ENCODE peak calls at places on chromosomes 16 and 17, in eight cellular contexts. One of them, this sample, is unnamed.

GRCh38 chr16:55478827-55479559 is at the start of gene MMP2:
- DNase-seq in body of pancreas: peak; percentile 43
- DNase-seq in transverse colon: peak; percentile 45
- DNase-seq in prostate gland: no peak
- DNase-seq in SK-N-SH: peak; percentile 96
- DNase-seq in A549: no peak
- DNase-seq in neuronal stem cell: peak; percentile 69
- DNase-seq in CD8-positive, alpha-beta T cell: no peak
- DNase-seq in this sample: peak; percentile 88

GRCh38 chr17:80032614-80033171 is 3.0 kb downstream of the TBC1D16 start:
- DNase-seq in body of pancreas: no peak
- DNase-seq in CD8-positive, alpha-beta T cell: no peak
- DNase-seq in transverse colon: no peak
- DNase-seq in neuronal stem cell: no peak
- DNase-seq in A549: no peak
- DNase-seq in SK-N-SH: peak; percentile 73
- DNase-seq in prostate gland: no peak
- DNase-seq in this sample: no peak

GRCh38 chr16:85556456-85557082 is 56.6 kb upstream of the GSE1 start:
- DNase-seq in neuronal stem cell: no peak
- DNase-seq in SK-N-SH: peak; percentile 77
- DNase-seq in body of pancreas: peak; percentile 73
- DNase-seq in A549: peak; percentile 16
- DNase-seq in transverse colon: peak; percentile 72
- DNase-seq in CD8-positive, alpha-beta T cell: peak; percentile 73
- DNase-seq in prostate gland: peak; percentile 36
- DNase-seq in this sample: peak; percentile 68

GRCh38 chr16:55773859-55774549 is 58.9 kb downstream of the CES1 start:
- DNase-seq in A549: peak; percentile 38
- DNase-seq in neuronal stem cell: no peak
- DNase-seq in CD8-positive, alpha-beta T cell: no peak
- DNase-seq in transverse colon: no peak
- DNase-seq in body of pancreas: no peak
- DNase-seq in SK-N-SH: no peak
- DNase-seq in prostate gland: no peak
- DNase-seq in this sample: no peak

GRCh38 chr16:68902376-68903345 is 59.3 kb downstream of the TANGO6 start:
- DNase-seq in transverse colon: peak; percentile 50
- DNase-seq in body of pancreas: peak; percentile 67
- DNase-seq in SK-N-SH: peak; percentile 55
- DNase-seq in CD8-positive, alpha-beta T cell: no peak
- DNase-seq in prostate gland: peak; percentile 56
- DNase-seq in neuronal stem cell: peak; percentile 55
- DNase-seq in A549: peak; percentile 68
- DNase-seq in this sample: peak; percentile 7

GRCh38 chr17:50221500-50222480 is 20.4 kb upstream of the COL1A1 start:
- DNase-seq in A549: no peak
- DNase-seq in transverse colon: no peak
- DNase-seq in body of pancreas: no peak
- DNase-seq in SK-N-SH: no peak
- DNase-seq in neuronal stem cell: no peak
- DNase-seq in CD8-positive, alpha-beta T cell: no peak
- DNase-seq in prostate gland: no peak
- DNase-seq in this sample: no peak

GRCh38 chr16:88596477-88596876 is 26.3 kb downstream of the ZC3H18 start:
- DNase-seq in prostate gland: no peak
- DNase-seq in A549: no peak
- DNase-seq in neuronal stem cell: no peak
- DNase-seq in CD8-positive, alpha-beta T cell: no peak
- DNase-seq in body of pancreas: no peak
- DNase-seq in SK-N-SH: no peak
- DNase-seq in transverse colon: no peak
- DNase-seq in this sample: peak; percentile 11

GRCh38 chr16:68665501-68665900 is 20.4 kb downstream of the CDH3 start:
- DNase-seq in prostate gland: no peak
- DNase-seq in CD8-positive, alpha-beta T cell: no peak
- DNase-seq in A549: no peak
- DNase-seq in body of pancreas: no peak
- DNase-seq in transverse colon: no peak
- DNase-seq in SK-N-SH: no peak
- DNase-seq in neuronal stem cell: no peak
- DNase-seq in this sample: no peak

GRCh38 chr17:66570353-66571195 is 264.3 kb upstream of the CACNG5 start:
- DNase-seq in neuronal stem cell: no peak
- DNase-seq in SK-N-SH: no peak
- DNase-seq in body of pancreas: no peak
- DNase-seq in prostate gland: peak; percentile 24
- DNase-seq in transverse colon: no peak
- DNase-seq in CD8-positive, alpha-beta T cell: no peak
- DNase-seq in A549: no peak
- DNase-seq in this sample: no peak

GRCh38 chr16:29963021-29963743 is 1.3 kb downstream of the TMEM219 start:
- DNase-seq in prostate gland: no peak
- DNase-seq in CD8-positive, alpha-beta T cell: no peak
- DNase-seq in neuronal stem cell: no peak
- DNase-seq in transverse colon: no peak
- DNase-seq in body of pancreas: no peak
- DNase-seq in A549: no peak
- DNase-seq in SK-N-SH: no peak
- DNase-seq in this sample: no peak

GRCh38 chr17:46916211-46916610 is 6.7 kb upstream of the GOSR2 start:
- DNase-seq in prostate gland: no peak
- DNase-seq in A549: no peak
- DNase-seq in SK-N-SH: no peak
- DNase-seq in neuronal stem cell: no peak
- DNase-seq in body of pancreas: no peak
- DNase-seq in transverse colon: no peak
- DNase-seq in CD8-positive, alpha-beta T cell: no peak
- DNase-seq in this sample: no peak

GRCh38 chr16:56662357-56663354 is 4.9 kb downstream of the MT1F start:
- DNase-seq in A549: no peak
- DNase-seq in neuronal stem cell: no peak
- DNase-seq in prostate gland: no peak
- DNase-seq in CD8-positive, alpha-beta T cell: peak; percentile 61
- DNase-seq in transverse colon: no peak
- DNase-seq in SK-N-SH: no peak
- DNase-seq in body of pancreas: no peak
- DNase-seq in this sample: no peak

GRCh38 chr17:73007447-73007846 is 85.0 kb downstream of the SLC39A11 start:
- DNase-seq in transverse colon: peak; percentile 23
- DNase-seq in A549: no peak
- DNase-seq in body of pancreas: peak; percentile 75
- DNase-seq in neuronal stem cell: no peak
- DNase-seq in CD8-positive, alpha-beta T cell: no peak
- DNase-seq in SK-N-SH: no peak
- DNase-seq in prostate gland: no peak
- DNase-seq in this sample: peak; percentile 38

GRCh38 chr17:7767425-7768021 is 50.0 kb downstream of the DNAH2 start:
- DNase-seq in A549: no peak
- DNase-seq in SK-N-SH: no peak
- DNase-seq in prostate gland: no peak
- DNase-seq in neuronal stem cell: no peak
- DNase-seq in transverse colon: no peak
- DNase-seq in body of pancreas: peak; percentile 66
- DNase-seq in CD8-positive, alpha-beta T cell: no peak
- DNase-seq in this sample: no peak

GRCh38 chr16:69503244-69503643 is 62.5 kb upstream of the NFAT5 start:
- DNase-seq in CD8-positive, alpha-beta T cell: no peak
- DNase-seq in body of pancreas: no peak
- DNase-seq in A549: no peak
- DNase-seq in neuronal stem cell: no peak
- DNase-seq in prostate gland: no peak
- DNase-seq in transverse colon: no peak
- DNase-seq in SK-N-SH: no peak
- DNase-seq in this sample: no peak

GRCh38 chr17:75315541-75316243 is 26.5 kb upstream of the SLC25A19 start:
- DNase-seq in A549: no peak
- DNase-seq in body of pancreas: no peak
- DNase-seq in SK-N-SH: no peak
- DNase-seq in CD8-positive, alpha-beta T cell: no peak
- DNase-seq in neuronal stem cell: no peak
- DNase-seq in transverse colon: no peak
- DNase-seq in prostate gland: no peak
- DNase-seq in this sample: no peak

GRCh38 chr17:82244413-82245140 is 15.7 kb downstream of the SLC16A3 start:
- DNase-seq in SK-N-SH: peak; percentile 78
- DNase-seq in A549: peak; percentile 69
- DNase-seq in transverse colon: peak; percentile 34
- DNase-seq in CD8-positive, alpha-beta T cell: no peak
- DNase-seq in prostate gland: no peak
- DNase-seq in body of pancreas: no peak
- DNase-seq in neuronal stem cell: no peak
- DNase-seq in this sample: no peak

GRCh38 chr16:79972053-79972704 is 371.6 kb upstream of the MAF start:
- DNase-seq in transverse colon: no peak
- DNase-seq in A549: peak; percentile 29
- DNase-seq in neuronal stem cell: no peak
- DNase-seq in body of pancreas: no peak
- DNase-seq in CD8-positive, alpha-beta T cell: no peak
- DNase-seq in SK-N-SH: no peak
- DNase-seq in prostate gland: no peak
- DNase-seq in this sample: no peak

GRCh38 chr17:2695961-2696760 is 15.4 kb downstream of the CLUH start:
- DNase-seq in A549: no peak
- DNase-seq in prostate gland: no peak
- DNase-seq in body of pancreas: no peak
- DNase-seq in transverse colon: peak; percentile 3
- DNase-seq in CD8-positive, alpha-beta T cell: no peak
- DNase-seq in SK-N-SH: peak; percentile 32
- DNase-seq in neuronal stem cell: no peak
- DNase-seq in this sample: peak; percentile 17

GRCh38 chr17:71828182-71828596 is 292.6 kb upstream of the SOX9 start:
- DNase-seq in A549: no peak
- DNase-seq in body of pancreas: no peak
- DNase-seq in CD8-positive, alpha-beta T cell: no peak
- DNase-seq in transverse colon: no peak
- DNase-seq in prostate gland: no peak
- DNase-seq in neuronal stem cell: peak; percentile 97
- DNase-seq in SK-N-SH: peak; percentile 58
- DNase-seq in this sample: no peak

GRCh38 chr16:10949424-10949970 is 5.1 kb downstream of the CLEC16A start:
- DNase-seq in neuronal stem cell: no peak
- DNase-seq in A549: peak; percentile 42
- DNase-seq in transverse colon: peak; percentile 28
- DNase-seq in prostate gland: no peak
- DNase-seq in SK-N-SH: no peak
- DNase-seq in CD8-positive, alpha-beta T cell: no peak
- DNase-seq in body of pancreas: peak; percentile 26
- DNase-seq in this sample: no peak

GRCh38 chr16:4966736-4967453 is 8.8 kb downstream of the SEC14L5 start:
- DNase-seq in neuronal stem cell: no peak
- DNase-seq in SK-N-SH: no peak
- DNase-seq in A549: no peak
- DNase-seq in transverse colon: no peak
- DNase-seq in CD8-positive, alpha-beta T cell: no peak
- DNase-seq in prostate gland: no peak
- DNase-seq in body of pancreas: no peak
- DNase-seq in this sample: no peak
- H3K27ac ChIP-seq in neuronal stem cell: no peak overlapping the region
- H3K27ac ChIP-seq in SK-N-SH: no peak overlapping the region
- H3K27ac ChIP-seq in A549: no peak overlapping the region
- H3K27ac ChIP-seq in transverse colon: no peak overlapping the region
- H3K27ac ChIP-seq in CD8-positive, alpha-beta T cell: no peak overlapping the region
- H3K27ac ChIP-seq in prostate gland: no peak overlapping the region
- H3K27ac ChIP-seq in body of pancreas: no peak overlapping the region
- H3K27ac ChIP-seq in this sample: no peak overlapping the region

DNA sequence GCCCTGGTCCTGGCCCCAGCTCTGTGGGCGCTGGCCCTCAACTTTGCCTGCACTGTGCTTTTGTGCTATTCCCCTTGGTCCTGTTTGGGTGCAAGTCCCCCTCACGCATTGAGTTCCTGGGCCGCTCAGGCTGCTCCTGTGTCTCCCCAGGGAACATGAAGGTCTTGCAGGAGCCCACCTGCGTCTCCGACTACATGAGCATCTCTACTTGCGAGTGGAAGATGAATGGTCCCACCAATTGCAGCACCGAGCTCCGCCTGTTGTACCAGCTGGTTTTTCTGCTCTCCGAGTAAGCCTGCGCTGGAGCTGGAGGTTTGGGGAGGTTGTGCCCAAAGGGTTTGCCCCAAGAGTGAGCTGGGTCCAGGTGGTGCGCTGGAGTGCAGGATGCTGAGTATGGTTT is 28.2 kb downstream of the IL4R start:
- DNase-seq in body of pancreas: no peak
- DNase-seq in prostate gland: no peak
- DNase-seq in transverse colon: no peak
- DNase-seq in SK-N-SH: no peak
- DNase-seq in CD8-positive, alpha-beta T cell: no peak
- DNase-seq in neuronal stem cell: no peak
- DNase-seq in A549: no peak
- DNase-seq in this sample: no peak
- H3K4me1 ChIP-seq in body of pancreas: no peaks in the 10 kb centered on the region
- H3K4me1 ChIP-seq in prostate gland: no peaks in the 10 kb centered on the region
- H3K4me1 ChIP-seq in transverse colon: no peaks in the 10 kb centered on the region
- H3K4me1 ChIP-seq in SK-N-SH: no peaks in the 10 kb centered on the region
- H3K4me1 ChIP-seq in CD8-positive, alpha-beta T cell: no peaks in the 10 kb centered on the region
- H3K4me1 ChIP-seq in neuronal stem cell: peaks cover 6% of the 10 kb centered on the region
- H3K4me1 ChIP-seq in A549: no peaks in the 10 kb centered on the region
- H3K4me1 ChIP-seq in this sample: no peaks in the 10 kb centered on the region

GRCh38 chr17:1588781-1589585 is 26.4 kb upstream of the PITPNA start:
- DNase-seq in body of pancreas: no peak
- DNase-seq in neuronal stem cell: no peak
- DNase-seq in prostate gland: no peak
- DNase-seq in A549: no peak
- DNase-seq in transverse colon: no peak
- DNase-seq in SK-N-SH: no peak
- DNase-seq in CD8-positive, alpha-beta T cell: no peak
- DNase-seq in this sample: no peak

GRCh38 chr17:1590031-1590746 is 27.6 kb upstream of the PITPNA start:
- DNase-seq in transverse colon: peak; percentile 71
- DNase-seq in SK-N-SH: no peak
- DNase-seq in neuronal stem cell: no peak
- DNase-seq in body of pancreas: peak; percentile 24
- DNase-seq in prostate gland: no peak
- DNase-seq in CD8-positive, alpha-beta T cell: no peak
- DNase-seq in A549: peak; percentile 90
- DNase-seq in this sample: peak; percentile 64

GRCh38 chr17:1592751-1593629 is 30.4 kb upstream of the PITPNA start:
- DNase-seq in CD8-positive, alpha-beta T cell: no peak
- DNase-seq in prostate gland: no peak
- DNase-seq in SK-N-SH: no peak
- DNase-seq in transverse colon: peak; percentile 88
- DNase-seq in body of pancreas: no peak
- DNase-seq in neuronal stem cell: no peak
- DNase-seq in A549: no peak
- DNase-seq in this sample: no peak

GRCh38 chr17:1591474-1592090 is 29.0 kb upstream of the PITPNA start:
- DNase-seq in CD8-positive, alpha-beta T cell: no peak
- DNase-seq in SK-N-SH: peak; percentile 35
- DNase-seq in body of pancreas: no peak
- DNase-seq in neuronal stem cell: no peak
- DNase-seq in transverse colon: no peak
- DNase-seq in A549: no peak
- DNase-seq in prostate gland: no peak
- DNase-seq in this sample: no peak

GRCh38 chr17:1590747-1591473 is 28.3 kb upstream of the PITPNA start:
- DNase-seq in CD8-positive, alpha-beta T cell: no peak
- DNase-seq in SK-N-SH: peak; percentile 31
- DNase-seq in neuronal stem cell: no peak
- DNase-seq in prostate gland: no peak
- DNase-seq in transverse colon: no peak
- DNase-seq in body of pancreas: no peak
- DNase-seq in A549: no peak
- DNase-seq in this sample: no peak
- H3K27ac ChIP-seq in CD8-positive, alpha-beta T cell: no peak overlapping the region
- H3K27ac ChIP-seq in SK-N-SH: no peak overlapping the region
- H3K27ac ChIP-seq in neuronal stem cell: no peak overlapping the region
- H3K27ac ChIP-seq in prostate gland: peak overlapping the region; percentile 44
- H3K27ac ChIP-seq in transverse colon: peak overlapping the region; percentile 74
- H3K27ac ChIP-seq in body of pancreas: peak overlapping the region; percentile 32
- H3K27ac ChIP-seq in A549: peak overlapping the region; percentile 76
- H3K27ac ChIP-seq in this sample: peak overlapping the region; percentile 71

GRCh38 chr17:40547079-40547784 is 18.0 kb downstream of the CCR7 start:
- DNase-seq in A549: no peak
- DNase-seq in CD8-positive, alpha-beta T cell: peak; percentile 90
- DNase-seq in prostate gland: peak; percentile 90
- DNase-seq in neuronal stem cell: no peak
- DNase-seq in transverse colon: peak; percentile 13
- DNase-seq in body of pancreas: no peak
- DNase-seq in SK-N-SH: no peak
- DNase-seq in this sample: no peak
- H3K4me1 ChIP-seq in A549: peaks cover 83% of the 10 kb centered on the region
- H3K4me1 ChIP-seq in CD8-positive, alpha-beta T cell: peaks cover 86% of the 10 kb centered on the region
- H3K4me1 ChIP-seq in prostate gland: peaks cover 7% of the 10 kb centered on the region
- H3K4me1 ChIP-seq in neuronal stem cell: peaks cover 19% of the 10 kb centered on the region
- H3K4me1 ChIP-seq in transverse colon: peaks cover 33% of the 10 kb centered on the region
- H3K4me1 ChIP-seq in body of pancreas: peaks cover 31% of the 10 kb centered on the region
- H3K4me1 ChIP-seq in SK-N-SH: peaks cover 17% of the 10 kb centered on the region
- H3K4me1 ChIP-seq in this sample: peaks cover 39% of the 10 kb centered on the region